ENCODE peak calls at places on chromosomes 11 and 22, in ten cellular contexts. D is HTR-8/SVneo; T is ELF-1; S is endothelial cell; N is tibial artery; P is effector CD4-positive, alpha-beta T cell; K is left cardiac atrium; U is stimulated activated CD4-positive, alpha-beta T cell treated with anti-CD3 and anti-CD28 coated beads, Interleukin-1b, Interleukin-23, amount 100 ng/mL, for 4 hours; A is thoracic aorta; G is substantia nigra. Q is an unnamed sample.

GRCh38 chr22:38309614-38310517 is 7.4 kb downstream of the CSNK1E start:
- DNase-seq in D (no peak), T (no peak), S (no peak), N (no peak), P (no peak), K (no peak), U (no peak), A (no peak), G (no peak), Q (no peak)

GRCh38 chr11:10693509-10694071 is at the start of gene IRAG1:
- DNase-seq in D (no peak), T (no peak), S (no peak), N (peak; percentile 70), P (no peak), K (peak; percentile 59), U (no peak), A (peak; percentile 27), G (peak; percentile 12), Q (no peak)

GRCh38 chr22:42619261-42620063 is 4.8 kb upstream of the POLDIP3 start:
- DNase-seq in D (no peak), T (no peak), S (no peak), N (no peak), P (no peak), K (no peak), U (no peak), A (no peak), G (no peak), Q (no peak)

GRCh38 chr11:3942956-3943497 is 87.6 kb downstream of the STIM1 start:
- DNase-seq in D (no peak), T (no peak), S (no peak), N (no peak), P (no peak), K (no peak), U (no peak), A (no peak), G (no peak), Q (no peak)

GRCh38 chr11:59716051-59716450 is 2.4 kb upstream of the OR10V1 start:
- DNase-seq in D (no peak), T (no peak), S (no peak), N (no peak), P (no peak), K (no peak), U (no peak), A (no peak), G (no peak), Q (no peak)

GRCh38 chr22:27581688-27582087 is 219.9 kb downstream of the MN1 start:
- DNase-seq in D (no peak), T (no peak), S (no peak), N (peak; percentile 93), P (no peak), K (peak; percentile 84), U (no peak), A (peak; percentile 13), G (no peak), Q (no peak)

GRCh38 chr22:17939011-17939410 is 85.3 kb downstream of the MICAL3 start:
- DNase-seq in D (no peak), T (no peak), S (no peak), N (no peak), P (no peak), K (no peak), U (no peak), A (no peak), G (no peak), Q (no peak)

GRCh38 chr11:62839050-62840015 is at the start of gene WDR74:
- DNase-seq in D (peak; percentile 84), T (peak; percentile 93), S (peak; percentile 83), N (peak; percentile 91), P (peak; percentile 90), K (peak; percentile 94), U (peak; percentile 82), A (peak; percentile 61), G (peak; percentile 87), Q (peak; percentile 91)

GRCh38 chr11:92979176-92979575 is 9.7 kb downstream of the MTNR1B start:
- DNase-seq in D (no peak), T (no peak), S (no peak), N (no peak), P (no peak), K (no peak), U (no peak), A (no peak), G (no peak), Q (no peak)

GRCh38 chr11:1570001-1570453 is 2.0 kb downstream of the DUSP8 start:
- DNase-seq in D (no peak), T (peak; percentile 7), S (peak; percentile 6), N (no peak), P (no peak), K (no peak), U (no peak), A (no peak), G (no peak), Q (no peak)

GRCh38 chr11:12377106-12377823 is at the start of gene PARVA:
- DNase-seq in D (peak; percentile 40), T (peak; percentile 90), S (peak; percentile 79), N (peak; percentile 38), P (no peak), K (peak; percentile 77), U (no peak), A (no peak), G (no peak), Q (peak; percentile 86)

GRCh38 chr11:34647131-34647530 is 26.2 kb downstream of the EHF start:
- DNase-seq in D (no peak), T (no peak), S (no peak), N (no peak), P (no peak), K (no peak), U (no peak), A (no peak), G (no peak), Q (no peak)

GRCh38 chr11:134532921-134533421 is 120.9 kb upstream of the B3GAT1 start:
- DNase-seq in D (no peak), T (no peak), S (no peak), N (no peak), P (no peak), K (no peak), U (no peak), A (no peak), G (no peak), Q (peak; percentile 41)

GRCh38 chr22:41429232-41429945 is 17.2 kb downstream of the TOB2 start:
- DNase-seq in D (no peak), T (no peak), S (no peak), N (no peak), P (no peak), K (no peak), U (no peak), A (no peak), G (no peak), Q (no peak)

GRCh38 chr22:24230911-24231656 is 13.8 kb downstream of the GGT5 start:
- DNase-seq in D (no peak), T (peak; percentile 80), S (peak; percentile 75), N (no peak), P (peak; percentile 49), K (peak; percentile 36), U (peak; percentile 59), A (no peak), G (no peak), Q (peak; percentile 98)